ENCODE peak calls at places on chromosomes 3 and 15, in seven cellular contexts. I is HepG2, G is tibial nerve, M is transverse colon, E is body of pancreas, P is prostate gland, X is IMR-90. Q is an unnamed sample. For H3K27me3, the result is how much of the 10 kb centered on the place peaks cover.

GRCh38 chr3:16365454-16366128 is 100.6 kb downstream of the OXNAD1 start:
- DNase-seq in I (no peak), G (no peak), M (no peak), E (no peak), P (no peak), X (no peak), Q (no peak)

GRCh38 chr3:69207036-69207435 is 84.6 kb upstream of the LMOD3 start:
- DNase-seq in I (no peak), G (no peak), M (no peak), E (no peak), P (no peak), X (no peak), Q (no peak)

GRCh38 chr3:21919383-21919782 is 168.4 kb upstream of the ZNF385D start:
- DNase-seq in I (no peak), G (no peak), M (no peak), E (no peak), P (no peak), X (no peak), Q (no peak)

GRCh38 chr15:86080302-86080701 is 631 bp downstream of the AGBL1 start:
- DNase-seq in I (no peak), G (no peak), M (no peak), E (no peak), P (no peak), X (no peak), Q (no peak)

GRCh38 chr3:126983653-126984390 is 907 bp downstream of the PLXNA1 start:
- DNase-seq in I (no peak), G (no peak), M (peak), E (peak), P (no peak), X (no peak), Q (no peak)

GRCh38 chr15:99361541-99362185 is 110.4 kb downstream of the LRRC28 start:
- DNase-seq in I (no peak), G (no peak), M (no peak), E (no peak), P (no peak), X (peak), Q (no peak)

GRCh38 chr3:177443469-177443868 is 246.2 kb upstream of the TBL1XR1 start:
- DNase-seq in I (peak), G (no peak), M (no peak), E (no peak), P (peak), X (peak), Q (no peak)

GRCh38 chr3:108017587-108017986 is 73.2 kb downstream of the CD47 start:
- DNase-seq in I (no peak), G (no peak), M (no peak), E (no peak), P (no peak), X (no peak), Q (no peak)

GRCh38 chr3:39064646-39065045 is 12.8 kb downstream of the WDR48 start:
- DNase-seq in I (no peak), G (no peak), M (no peak), E (no peak), P (no peak), X (peak), Q (no peak)

GRCh38 chr3:160707187-160707789 is 30.3 kb downstream of the ARL14 start:
- DNase-seq in I (peak), G (no peak), M (peak), E (peak), P (peak), X (peak), Q (no peak)

GRCh38 chr15:63623231-63623969 is 26.2 kb downstream of the FBXL22 start:
- DNase-seq in I (no peak), G (no peak), M (no peak), E (no peak), P (no peak), X (no peak), Q (no peak)

GRCh38 chr3:65936908-65937638 is 101.6 kb downstream of the MAGI1 start:
- DNase-seq in I (no peak), G (no peak), M (no peak), E (no peak), P (no peak), X (no peak), Q (no peak)

GRCh38 chr15:56016281-56016680 is 22.9 kb upstream of the NEDD4 start:
- DNase-seq in I (no peak), G (no peak), M (no peak), E (no peak), P (no peak), X (no peak), Q (no peak)

GRCh38 chr3:143445118-143445517 is 325.5 kb downstream of the CHST2 start:
- DNase-seq in I (no peak), G (no peak), M (no peak), E (no peak), P (no peak), X (peak), Q (no peak)

GRCh38 chr15:58771621-58772235 is 626 bp downstream of the MINDY2 start:
- DNase-seq in I (no peak), G (no peak), M (peak), E (peak), P (peak), X (no peak), Q (peak)

GRCh38 chr3:184690236-184690883 is 21.5 kb downstream of the MAGEF1 start:
- DNase-seq in I (no peak), G (no peak), M (no peak), E (no peak), P (no peak), X (no peak), Q (no peak)

GRCh38 chr3:23135026-23135785 is 67.9 kb upstream of the UBE2E2 start:
- DNase-seq in I (no peak), G (no peak), M (no peak), E (no peak), P (no peak), X (no peak), Q (no peak)

GRCh38 chr3:71873093-71873611 is 88.2 kb upstream of the PROK2 start:
- DNase-seq in I (no peak), G (no peak), M (no peak), E (no peak), P (no peak), X (no peak), Q (no peak)

GRCh38 chr3:52076900-52077299 is 20.5 kb upstream of the DUSP7 start:
- DNase-seq in I (no peak), G (no peak), M (no peak), E (no peak), P (no peak), X (no peak), Q (no peak)

GRCh38 chr3:192408721-192409151 is 318.6 kb downstream of the FGF12 start:
- DNase-seq in I (no peak), G (no peak), M (no peak), E (no peak), P (no peak), X (no peak), Q (no peak)

GRCh38 chr3:67635257-67635656 is 19.2 kb downstream of the SUCLG2 start:
- DNase-seq in I (no peak), G (no peak), M (no peak), E (no peak), P (no peak), X (peak), Q (no peak)

GRCh38 chr3:12138044-12138443 is 20.7 kb downstream of the TIMP4 start:
- DNase-seq in I (no peak), G (no peak), M (peak), E (peak), P (no peak), X (peak), Q (no peak)

GRCh38 chr15:35108453-35108852 is 23.4 kb upstream of the NANOGP8 start:
- DNase-seq in I (no peak), G (no peak), M (no peak), E (no peak), P (no peak), X (no peak), Q (no peak)

GRCh38 chr15:76258460-76258859 is 52.8 kb downstream of the ETFA start:
- DNase-seq in I (no peak), G (no peak), M (no peak), E (no peak), P (no peak), X (no peak), Q (no peak)

GRCh38 chr3:46517782-46518181 is 20.0 kb downstream of the RTP3 start:
- DNase-seq in I (no peak), G (no peak), M (no peak), E (no peak), P (no peak), X (no peak), Q (no peak)

GRCh38 chr15:67241132-67241855 is 13.2 kb downstream of the AAGAB start:
- DNase-seq in I (no peak), G (no peak), M (no peak), E (no peak), P (no peak), X (no peak), Q (no peak)

GRCh38 chr15:53351373-53351772 is 408.1 kb downstream of the WDR72 start:
- DNase-seq in I (no peak), G (no peak), M (no peak), E (no peak), P (no peak), X (no peak), Q (no peak)

GRCh38 chr3:107798381-107798780 is 275.6 kb downstream of the BBX start:
- DNase-seq in I (no peak), G (no peak), M (no peak), E (no peak), P (no peak), X (peak), Q (no peak)

GRCh38 chr3:190362258-190362657 is 25.7 kb upstream of the CLDN16 start:
- DNase-seq in I (no peak), G (no peak), M (no peak), E (no peak), P (no peak), X (no peak), Q (no peak)

GRCh38 chr3:44232407-44232806 is 9.3 kb upstream of the TOPAZ1 start:
- DNase-seq in I (no peak), G (no peak), M (no peak), E (no peak), P (no peak), X (no peak), Q (no peak)

GRCh38 chr3:156148345-156148945 is 28.1 kb downstream of the KCNAB1 start:
- DNase-seq in I (no peak), G (no peak), M (no peak), E (no peak), P (no peak), X (no peak), Q (no peak)

GRCh38 chr3:174398761-174399160 is 460.4 kb upstream of the NAALADL2 start:
- DNase-seq in I (no peak), G (no peak), M (no peak), E (no peak), P (no peak), X (peak), Q (no peak)

GRCh38 chr15:55965091-55965490 is 28.3 kb downstream of the NEDD4 start:
- DNase-seq in I (no peak), G (no peak), M (no peak), E (no peak), P (no peak), X (no peak), Q (no peak)

GRCh38 chr3:25532763-25533162 is 104.7 kb downstream of the RARB start:
- DNase-seq in I (peak), G (no peak), M (no peak), E (no peak), P (no peak), X (peak), Q (no peak)

GRCh38 chr15:31265871-31266711 is 60.5 kb upstream of the KLF13 start:
- DNase-seq in I (no peak), G (no peak), M (peak), E (peak), P (peak), X (no peak), Q (peak)

GRCh38 chr3:188993140-188993539 is 178.6 kb upstream of the TPRG1 start:
- DNase-seq in I (no peak), G (no peak), M (no peak), E (no peak), P (no peak), X (no peak), Q (no peak)

GRCh38 chr3:187568171-187568570 is 102.0 kb downstream of the SST start:
- DNase-seq in I (no peak), G (no peak), M (no peak), E (no peak), P (no peak), X (no peak), Q (no peak)

GRCh38 chr3:187565701-187566100 is 104.5 kb downstream of the SST start:
- DNase-seq in I (no peak), G (no peak), M (no peak), E (no peak), P (no peak), X (no peak), Q (no peak)

GRCh38 chr3:187567741-187568140 is 102.5 kb downstream of the SST start:
- DNase-seq in I (peak), G (no peak), M (no peak), E (no peak), P (no peak), X (peak), Q (no peak)

GRCh38 chr3:187571701-187572100 is 98.5 kb downstream of the SST start:
- DNase-seq in I (no peak), G (no peak), M (no peak), E (no peak), P (no peak), X (no peak), Q (no peak)

DNA sequence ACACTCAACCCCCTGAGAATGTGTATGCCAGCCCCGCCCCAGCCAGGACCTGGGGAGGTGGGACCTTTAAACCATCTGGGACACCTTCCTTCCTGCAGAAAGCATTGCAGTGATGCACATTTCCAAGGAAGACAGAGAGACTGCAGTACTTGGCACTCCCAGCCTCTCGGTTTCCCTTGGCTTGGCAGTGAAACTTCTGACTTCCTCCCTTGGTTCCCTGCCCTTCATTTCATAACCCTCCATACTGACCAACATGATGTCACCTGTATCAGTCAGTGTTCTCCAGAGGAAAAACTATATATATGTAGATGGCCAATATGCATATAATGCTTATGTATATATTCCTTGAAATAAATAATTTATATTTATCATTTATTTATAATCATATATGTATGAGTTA is 103.2 kb downstream of the SST start:
- DNase-seq in I (no peak), G (no peak), M (no peak), E (no peak), P (no peak), X (peak), Q (no peak)
- TF ChIP-seq CTCF in I (no peak), G (no peak), M (no peak), E (no peak), P (no peak), X (no peak), Q (no peak)

GRCh38 chr3:113698891-113699465 is 2.5 kb upstream of the USF3 start:
- DNase-seq in I (no peak), G (no peak), M (peak), E (no peak), P (no peak), X (peak), Q (no peak)
- TF ChIP-seq POLR2A in I (no peak), G (no peak), M (no peak), E (no peak), P (no peak), X (no peak), Q (no peak)

GRCh38 chr15:92393287-92393993 is at the start of gene ST8SIA2:
- DNase-seq in I (no peak), G (no peak), M (no peak), E (no peak), P (no peak), X (no peak), Q (peak)

GRCh38 chr15:92395176-92395521 is 1.5 kb downstream of the ST8SIA2 start:
- DNase-seq in I (no peak), G (no peak), M (no peak), E (no peak), P (no peak), X (no peak), Q (no peak)

GRCh38 chr15:92395557-92395956 is 1.9 kb downstream of the ST8SIA2 start:
- DNase-seq in I (no peak), G (no peak), M (no peak), E (no peak), P (no peak), X (no peak), Q (no peak)

GRCh38 chr15:92393994-92394326 is 279 bp downstream of the ST8SIA2 start:
- DNase-seq in I (no peak), G (no peak), M (no peak), E (no peak), P (no peak), X (no peak), Q (no peak)

DNA sequence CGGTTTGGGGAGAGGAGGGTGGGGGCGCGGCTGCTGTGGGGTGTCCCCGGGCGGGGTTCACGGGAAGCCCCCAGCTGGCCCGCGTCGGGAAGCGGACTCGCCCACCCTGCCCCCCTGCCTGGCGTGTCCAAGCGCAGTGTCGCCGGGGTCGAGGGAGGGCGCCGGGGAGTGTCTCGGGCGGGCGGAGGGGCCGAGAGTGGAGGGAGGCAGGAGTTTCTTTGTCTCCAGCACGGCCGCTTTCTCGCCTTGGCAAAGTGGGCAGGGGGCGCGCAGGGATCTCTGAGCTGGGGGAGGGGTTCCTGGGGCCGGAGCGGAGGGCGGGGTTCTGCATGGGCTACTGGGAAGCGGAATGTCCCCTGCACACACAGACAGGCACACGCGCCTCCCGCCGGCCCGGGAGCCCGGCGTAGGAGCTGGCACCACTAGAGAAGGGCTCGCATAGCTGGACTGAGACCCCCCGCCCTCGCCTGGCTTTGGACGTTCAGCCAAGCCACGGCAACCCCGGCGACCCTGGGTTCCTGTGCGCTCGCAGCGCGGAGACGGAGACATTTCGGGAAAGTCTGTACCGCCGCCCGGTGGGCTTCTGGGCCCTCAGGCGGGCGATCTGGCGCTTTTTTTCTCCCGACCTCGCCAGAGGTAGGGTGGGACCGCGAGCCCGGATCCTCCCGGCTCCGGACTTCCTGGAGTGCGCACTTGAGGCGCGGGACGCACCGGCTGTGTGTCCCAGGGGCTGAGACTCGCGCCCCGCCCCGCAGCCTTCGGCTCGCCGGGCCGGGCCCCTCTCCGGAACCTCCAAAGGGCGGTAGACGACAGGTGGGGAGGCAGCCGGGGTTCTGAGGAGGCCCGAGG is 870 bp downstream of the ST8SIA2 start:
- DNase-seq in I (no peak), G (no peak), M (no peak), E (no peak), P (no peak), X (no peak), Q (no peak)
- H3K27me3 ChIP-seq in I (under half), G (under half), M (half or more), E (under half), P (under half), X (under half), Q (under half)

DNA sequence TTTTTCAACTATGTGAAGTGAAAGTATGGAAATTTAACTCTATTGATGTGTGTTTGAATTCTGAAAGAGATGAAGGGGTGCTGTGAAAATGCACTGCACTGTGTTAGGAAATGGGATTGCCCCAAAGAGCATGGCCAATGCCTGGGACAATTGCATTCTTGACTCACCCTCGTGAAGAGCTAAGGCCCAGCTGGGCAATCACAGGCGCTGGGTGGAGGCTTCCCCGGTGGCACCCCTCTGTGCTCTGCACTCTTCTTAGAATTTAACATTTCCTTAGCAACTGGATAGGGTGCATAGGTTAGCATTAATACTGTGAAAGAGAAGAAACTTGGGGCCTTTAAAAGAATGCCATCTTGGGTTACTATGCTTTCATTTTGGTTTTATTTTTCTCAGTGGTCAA is 179.9 kb upstream of the GOLIM4 start:
- DNase-seq in I (no peak), G (no peak), M (no peak), E (no peak), P (no peak), X (no peak), Q (no peak)
- TF ChIP-seq CTCF in I (no peak), G (no peak), M (no peak), E (no peak), P (no peak), X (no peak), Q (no peak)

GRCh38 chr15:65870889-65871533 is 1.7 kb downstream of the RAB11A start:
- DNase-seq in I (peak), G (no peak), M (no peak), E (no peak), P (no peak), X (peak), Q (no peak)
- TF ChIP-seq POLR2A in I (no peak), G (no peak), M (peak), E (no peak), P (peak), X (no peak), Q (no peak)

DNA sequence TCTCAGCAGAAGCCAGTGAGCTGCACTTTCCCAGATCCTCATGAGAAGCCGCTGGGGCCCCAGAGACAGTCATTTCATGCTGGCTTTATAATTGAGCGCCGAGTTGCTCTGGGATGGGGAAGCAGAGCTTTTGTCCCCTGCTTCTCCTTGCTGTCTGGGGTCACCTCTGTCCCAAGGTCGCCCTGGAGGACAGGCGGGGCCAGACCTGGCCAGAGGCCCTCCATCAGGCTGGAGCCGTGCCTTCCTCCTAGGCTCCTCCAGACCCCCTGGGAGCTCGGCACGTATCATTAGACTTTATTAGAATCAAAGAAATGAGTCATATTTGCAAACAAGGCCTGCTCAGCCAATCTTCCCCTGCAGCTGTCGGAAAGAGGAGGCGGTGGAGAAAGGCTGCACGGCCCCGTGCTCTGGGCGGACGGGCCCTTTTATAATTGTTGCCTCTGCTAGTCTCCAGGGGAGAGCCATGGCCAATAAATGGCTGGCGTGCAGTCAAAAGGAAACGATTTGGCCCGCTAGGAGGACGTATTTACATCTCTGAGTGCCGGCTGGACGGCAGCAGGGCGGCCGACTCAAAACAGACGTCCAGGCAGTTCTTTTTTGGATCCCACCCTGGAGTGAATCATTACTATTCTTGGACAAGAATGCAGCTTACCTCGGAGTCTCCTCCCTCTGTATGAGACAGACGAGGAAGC is 50.4 kb downstream of the SLC6A6 start:
- DNase-seq in I (no peak), G (peak), M (peak), E (peak), P (peak), X (peak), Q (peak)
- H3K27me3 ChIP-seq in I (under half), G (under half), M (under half), E (under half), P (under half), X (under half), Q (under half)

GRCh38 chr3:116453676-116454346 is 8.5 kb upstream of the LSAMP start:
- DNase-seq in I (no peak), G (no peak), M (no peak), E (no peak), P (no peak), X (peak), Q (no peak)
- TF ChIP-seq CTCF in I (no peak), G (no peak), M (no peak), E (no peak), P (peak), X (peak), Q (peak)

GRCh38 chr3:139343895-139344856 is at the start of gene MRPS22:
- DNase-seq in I (peak), G (peak), M (peak), E (peak), P (peak), X (peak), Q (peak)
- TF ChIP-seq POLR2A in I (peak), G (peak), M (peak), E (peak), P (peak), X (peak), Q (peak)

GRCh38 chr3:10371167-10371566 is 50.3 kb upstream of the SEC13 start:
- DNase-seq in I (no peak), G (no peak), M (no peak), E (no peak), P (no peak), X (peak), Q (no peak)
- H3K27me3 ChIP-seq in I (under half), G (under half), M (under half), E (under half), P (under half), X (under half), Q (under half)